ENCODE peak calls at places on chromosomes 11 and 22, in seven cellular contexts. X, N, F, K, G, B and E are unnamed samples.

GRCh38 chr22:50529416-50530279 is at the start of gene TYMP:
- DNase-seq in X (no peak), N (peak; percentile 69), F (no peak), K (no peak), G (peak; percentile 84), B (no peak), E (peak; percentile 29)

GRCh38 chr11:6251120-6251733 is 8.4 kb upstream of the CCKBR start:
- DNase-seq in X (peak; percentile 75), N (no peak), F (peak; percentile 49), K (peak; percentile 91), G (peak; percentile 65), B (peak; percentile 84), E (peak; percentile 70)

GRCh38 chr11:67700548-67701262 is 26.3 kb upstream of the ALDH3B2 start:
- DNase-seq in X (no peak), N (no peak), F (no peak), K (no peak), G (no peak), B (no peak), E (no peak)

GRCh38 chr11:115430345-115430744 is 73.9 kb downstream of the CADM1 start:
- DNase-seq in X (no peak), N (no peak), F (no peak), K (no peak), G (no peak), B (no peak), E (no peak)

GRCh38 chr11:5808500-5809121 is at the start of gene OR52N2:
- DNase-seq in X (peak; percentile 65), N (peak; percentile 25), F (peak; percentile 67), K (peak; percentile 77), G (peak; percentile 75), B (peak; percentile 80), E (peak; percentile 81)

GRCh38 chr22:27241430-27242110 is 560.0 kb downstream of the MN1 start:
- DNase-seq in X (no peak), N (no peak), F (no peak), K (no peak), G (no peak), B (no peak), E (peak; percentile 60)

GRCh38 chr11:69076129-69076791 is 27.5 kb downstream of the TPCN2 start:
- DNase-seq in X (peak; percentile 68), N (no peak), F (no peak), K (no peak), G (no peak), B (no peak), E (no peak)

GRCh38 chr11:107669893-107670601 is 41.8 kb downstream of the SLN start:
- DNase-seq in X (no peak), N (no peak), F (no peak), K (no peak), G (no peak), B (no peak), E (no peak)

GRCh38 chr11:78070606-78071005 is 6.9 kb downstream of the THRSP start:
- DNase-seq in X (no peak), N (no peak), F (no peak), K (no peak), G (no peak), B (no peak), E (no peak)